ENCODE peak calls at places on chromosomes 16 and 17, in seven cellular contexts. W is sigmoid colon, A is HCT116, U is upper lobe of left lung, R is HepG2, N is stomach, O is breast epithelium. Y is an unnamed sample. For H3K4me1, the result is how much of the 10 kb centered on the place peaks cover.

GRCh38 chr17:74916851-74917199 is 6.2 kb downstream of the USH1G start:
- DNase-seq in R (no peak), W (no peak), A (no peak), O (no peak), N (no peak), U (no peak), Y (no peak)

GRCh38 chr16:68792465-68793324 is 50.6 kb upstream of the TANGO6 start:
- DNase-seq in R (peak), U (peak), A (no peak), N (peak), W (no peak), O (no peak), Y (no peak)

GRCh38 chr17:2856727-2857126 is 60.5 kb downstream of the RAP1GAP2 start:
- DNase-seq in U (no peak), A (no peak), N (no peak), O (no peak), W (no peak), R (peak), Y (no peak)

GRCh38 chr17:38693700-38694329 is 11.3 kb upstream of the MLLT6 start:
- DNase-seq in W (peak), O (peak), R (peak), N (peak), U (peak), A (no peak), Y (peak)

GRCh38 chr17:7579839-7580630 is 597 bp downstream of the CD68 start:
- DNase-seq in A (no peak), R (no peak), W (no peak), U (peak), N (no peak), O (no peak), Y (no peak)

GRCh38 chr16:20624205-20624604 is 48.0 kb upstream of the ACSM2B start:
- DNase-seq in N (no peak), U (no peak), R (no peak), A (no peak), O (no peak), W (no peak), Y (no peak)

GRCh38 chr16:84950906-84951305 is 60.4 kb downstream of the ZDHHC7 start:
- DNase-seq in N (no peak), A (no peak), R (peak), W (no peak), U (no peak), O (no peak), Y (no peak)

GRCh38 chr17:2138768-2139167 is 83.9 kb downstream of the HIC1 start:
- DNase-seq in O (peak), N (no peak), R (peak), A (no peak), U (peak), W (no peak), Y (no peak)

GRCh38 chr17:6995500-6996255 is at the start of gene ALOX12:
- DNase-seq in N (peak), U (peak), W (no peak), O (peak), R (no peak), A (no peak), Y (no peak)

GRCh38 chr17:41413353-41413752 is 11.0 kb downstream of the KRT37 start:
- DNase-seq in R (no peak), A (no peak), U (peak), W (no peak), N (no peak), O (peak), Y (no peak)

GRCh38 chr16:66159987-66160386 is 206.5 kb upstream of the CDH5 start:
- DNase-seq in O (no peak), W (no peak), N (no peak), U (no peak), R (no peak), A (no peak), Y (no peak)

GRCh38 chr17:2054262-2054739 is 602 bp upstream of the HIC1 start:
- DNase-seq in O (no peak), U (no peak), A (no peak), N (no peak), R (no peak), W (peak), Y (peak)

GRCh38 chr16:48291303-48291702 is 44.0 kb upstream of the ABCC11 start:
- DNase-seq in U (no peak), A (no peak), O (no peak), N (no peak), R (no peak), W (no peak), Y (no peak)

GRCh38 chr16:8798535-8799157 is 1.0 kb downstream of the PMM2 start:
- DNase-seq in N (no peak), W (no peak), A (no peak), R (no peak), O (no peak), U (no peak), Y (no peak)

GRCh38 chr17:30340957-30341356 is 7.1 kb upstream of the TMIGD1 start:
- DNase-seq in A (no peak), U (no peak), R (no peak), N (no peak), W (no peak), O (no peak), Y (no peak)

GRCh38 chr17:64385187-64386083 is 5.2 kb downstream of the PECAM1 start:
- DNase-seq in N (no peak), O (no peak), A (peak), U (peak), R (peak), W (peak), Y (peak)

GRCh38 chr17:34235389-34236028 is 19.6 kb upstream of the CCL2 start:
- DNase-seq in O (no peak), W (peak), A (no peak), U (peak), N (peak), R (no peak), Y (no peak)

GRCh38 chr16:89060207-89060794 is 33.4 kb upstream of the ACSF3 start:
- DNase-seq in U (no peak), R (no peak), W (no peak), N (no peak), A (no peak), O (no peak), Y (no peak)

GRCh38 chr17:42531455-42532354 is 4.3 kb upstream of the NAGLU start:
- DNase-seq in A (no peak), O (no peak), U (peak), N (peak), R (peak), W (peak), Y (peak)

GRCh38 chr16:74896389-74897370 is 88.2 kb downstream of the WDR59 start:
- DNase-seq in N (no peak), W (no peak), U (no peak), R (no peak), A (peak), O (no peak), Y (no peak)

GRCh38 chr17:56761387-56761786 is 72.3 kb downstream of the C17orf67 start:
- DNase-seq in W (no peak), N (no peak), U (no peak), R (no peak), A (no peak), O (no peak), Y (no peak)

GRCh38 chr17:43068570-43069367 is 43.7 kb downstream of the RND2 start:
- DNase-seq in U (no peak), N (no peak), O (no peak), W (no peak), R (peak), A (no peak), Y (no peak)

GRCh38 chr17:44655983-44656700 is at the start of gene MEIOC:
- DNase-seq in N (no peak), R (no peak), O (no peak), U (no peak), W (no peak), A (no peak), Y (no peak)

GRCh38 chr17:34368455-34369195 is 5.6 kb upstream of the CCL1 start:
- DNase-seq in W (no peak), N (no peak), O (no peak), U (no peak), R (no peak), A (no peak), Y (no peak)

GRCh38 chr17:13182854-13183253 is 165.0 kb upstream of the ELAC2 start:
- DNase-seq in W (no peak), R (peak), O (no peak), A (no peak), U (no peak), N (no peak), Y (no peak)

GRCh38 chr16:85114909-85115567 is 2.8 kb upstream of the CIBAR2 start:
- DNase-seq in U (peak), W (peak), N (peak), R (peak), O (peak), A (peak), Y (peak)

GRCh38 chr17:74245145-74245817 is 28.8 kb upstream of the DNAI2 start:
- DNase-seq in R (no peak), U (no peak), O (no peak), N (no peak), W (no peak), A (no peak), Y (no peak)

GRCh38 chr16:50040710-50041109 is 15.7 kb downstream of the CNEP1R1 start:
- DNase-seq in A (no peak), U (peak), R (no peak), W (no peak), O (no peak), N (no peak), Y (no peak)

GRCh38 chr16:66899945-66900688 is 18.6 kb downstream of the CDH16 start:
- DNase-seq in U (peak), O (no peak), W (peak), A (no peak), R (peak), N (peak), Y (no peak)

GRCh38 chr17:82239401-82239925 is 10.6 kb downstream of the SLC16A3 start:
- DNase-seq in A (no peak), W (no peak), R (no peak), N (no peak), U (no peak), O (no peak), Y (no peak)

GRCh38 chr17:44251062-44251461 is 16.9 kb downstream of the SLC4A1 start:
- DNase-seq in W (no peak), R (no peak), O (no peak), U (no peak), A (no peak), N (no peak), Y (no peak)

GRCh38 chr17:57480438-57481196 is 224.3 kb downstream of the MSI2 start:
- DNase-seq in U (no peak), A (no peak), N (no peak), R (peak), W (no peak), O (no peak), Y (no peak)

GRCh38 chr16:64391009-64391663 is 730.7 kb downstream of the CDH11 start:
- DNase-seq in W (no peak), N (no peak), R (peak), A (no peak), O (no peak), U (no peak), Y (no peak)

GRCh38 chr16:28012031-28012445 is 51.5 kb downstream of the GSG1L start:
- DNase-seq in W (no peak), U (no peak), A (no peak), O (no peak), N (no peak), R (no peak), Y (no peak)

GRCh38 chr17:80992948-80993624 is 1.4 kb downstream of the CHMP6 start:
- DNase-seq in U (peak), R (no peak), O (no peak), W (no peak), N (no peak), A (no peak), Y (peak)

GRCh38 chr16:31478956-31479355 is 4.0 kb upstream of the SLC5A2 start:
- DNase-seq in W (no peak), A (no peak), N (no peak), U (no peak), O (no peak), R (no peak), Y (no peak)
- TF ChIP-seq POLR2AphosphoS5 in W (no peak), A (no peak), N (no peak), U (no peak), O (no peak), R (no peak), Y (no peak)

GRCh38 chr17:77163521-77164280 is 22.9 kb downstream of the SEC14L1 start:
- DNase-seq in U (no peak), R (no peak), N (no peak), W (no peak), O (no peak), A (no peak), Y (no peak)
- H3K4me1 ChIP-seq in U (half or more), R (half or more), N (half or more), W (under half), O (under half), A (under half), Y (half or more)

GRCh38 chr17:58679263-58680037 is 12.4 kb downstream of the TEX14 start:
- DNase-seq in W (no peak), U (no peak), R (peak), A (peak), O (no peak), N (no peak), Y (no peak)
- TF ChIP-seq POLR2A in W (no peak), U (no peak), R (peak), A (peak), O (no peak), N (no peak), Y (no peak)

GRCh38 chr17:746783-747629 is 5.1 kb downstream of the GEMIN4 start:
- DNase-seq in R (no peak), N (no peak), U (no peak), A (no peak), W (no peak), O (no peak), Y (no peak)
- TF ChIP-seq POLR2AphosphoS5 in R (no peak), N (no peak), U (no peak), A (no peak), W (no peak), O (no peak), Y (no peak)

GRCh38 chr17:12136243-12136642 is 115.6 kb downstream of the MAP2K4 start:
- DNase-seq in O (no peak), R (no peak), N (no peak), A (no peak), W (no peak), U (no peak), Y (no peak)
- H3K4me1 ChIP-seq in O (under half), R (under half), N (under half), A (under half), W (under half), U (under half), Y (under half)